ENCODE peak calls at places on chromosomes 4 and X, in five cellular contexts. W, K, V, O and P are unnamed samples.

GRCh38 chr4:153522800-153523089 is 56.6 kb downstream of the TMEM131L start:
- DNase-seq in O (no peak), W (peak), V (no peak), K (no peak), P (no peak)

GRCh38 chr4:74623041-74623440 is 171.3 kb downstream of the BTC start:
- DNase-seq in V (no peak), W (peak), K (peak), O (peak), P (peak)

GRCh38 chr4:88148560-88148959 is 9.9 kb downstream of the ABCG2 start:
- DNase-seq in V (no peak), W (no peak), K (no peak), O (no peak), P (no peak)

GRCh38 chr4:109302366-109303140 is at the start of gene COL25A1:
- DNase-seq in O (peak), V (no peak), W (peak), K (no peak), P (no peak)

GRCh38 chr4:1027219-1027915 is 15.9 kb downstream of the FGFRL1 start:
- DNase-seq in W (no peak), K (peak), V (no peak), O (no peak), P (no peak)

GRCh38 chrX:73214366-73215094 is at the start of gene NAP1L2:
- DNase-seq in K (no peak), O (peak), W (peak), V (no peak), P (no peak)

GRCh38 chrX:131277543-131278115 is 11.5 kb downstream of the IGSF1 start:
- DNase-seq in V (no peak), K (no peak), O (no peak), W (no peak), P (no peak)

GRCh38 chrX:1933964-1934363 is 319.1 kb downstream of the ASMT start:
- DNase-seq in K (no peak), W (no peak), O (no peak), V (no peak), P (no peak)

GRCh38 chr4:6200922-6201362 is 593 bp upstream of the JAKMIP1 start:
- DNase-seq in W (no peak), V (no peak), K (no peak), O (no peak), P (no peak)

GRCh38 chrX:17374619-17375360 is at the start of gene NHS:
- DNase-seq in W (peak), V (no peak), K (peak), O (peak), P (peak)

GRCh38 chrX:1196436-1196835 is 16.0 kb downstream of the CRLF2 start:
- DNase-seq in V (no peak), W (no peak), O (no peak), K (no peak), P (no peak)

GRCh38 chrX:17022205-17022604 is 75.7 kb downstream of the REPS2 start:
- DNase-seq in V (no peak), W (no peak), K (peak), O (no peak), P (no peak)

GRCh38 chr4:171378323-171378722 is 434.9 kb upstream of the GALNTL6 start:
- DNase-seq in O (no peak), W (no peak), V (no peak), K (no peak), P (no peak)

GRCh38 chr4:38275331-38275821 is 315.2 kb downstream of the PTTG2 start:
- DNase-seq in W (no peak), V (no peak), O (no peak), K (peak), P (no peak)

GRCh38 chr4:881709-882108 is 50.4 kb downstream of the GAK start:
- DNase-seq in W (no peak), O (no peak), V (no peak), K (no peak), P (no peak)

GRCh38 chrX:19440713-19441112 is 74.6 kb downstream of the MAP3K15 start:
- DNase-seq in O (no peak), W (no peak), K (no peak), V (no peak), P (no peak)

GRCh38 chr4:3267576-3268394 is 18.8 kb downstream of the MSANTD1 start:
- DNase-seq in O (no peak), K (no peak), W (no peak), V (no peak), P (no peak)

GRCh38 chr4:153518637-153519384 is 52.7 kb downstream of the TMEM131L start:
- DNase-seq in O (no peak), V (no peak), W (no peak), K (no peak), P (no peak)

GRCh38 chrX:118383120-118383519 is 37.2 kb downstream of the WDR44 start:
- DNase-seq in V (no peak), O (no peak), K (no peak), W (no peak), P (no peak)

GRCh38 chr4:54781771-54782170 is 124.0 kb downstream of the KIT start:
- DNase-seq in K (no peak), V (no peak), W (no peak), O (no peak), P (no peak)

GRCh38 chr4:66691101-66691500 is 854.2 kb downstream of the CENPC start:
- DNase-seq in K (peak), V (no peak), O (no peak), W (no peak), P (no peak)

GRCh38 chr4:20078644-20079043 is 173.1 kb upstream of the SLIT2 start:
- DNase-seq in O (no peak), V (no peak), W (no peak), K (no peak), P (no peak)

GRCh38 chr4:22778547-22779163 is 85.9 kb downstream of the GBA3 start:
- DNase-seq in W (no peak), K (no peak), O (no peak), V (no peak), P (no peak)

GRCh38 chrX:119753639-119754257 is 4.6 kb upstream of the SOWAHD start:
- DNase-seq in W (peak), O (peak), V (no peak), K (peak), P (no peak)

GRCh38 chr4:40800064-40800463 is 50.3 kb downstream of the NSUN7 start:
- DNase-seq in V (no peak), O (no peak), W (no peak), K (no peak), P (no peak)

GRCh38 chr4:138540056-138540800 is 298.1 kb upstream of the SLC7A11 start:
- DNase-seq in V (no peak), W (no peak), K (no peak), O (no peak), P (no peak)

GRCh38 chr4:141810038-141810701 is 173.8 kb downstream of the IL15 start:
- DNase-seq in K (no peak), O (no peak), W (no peak), V (no peak), P (no peak)

GRCh38 chr4:16692493-16692892 is 206.0 kb downstream of the LDB2 start:
- DNase-seq in V (no peak), O (no peak), W (no peak), K (no peak), P (no peak)

GRCh38 chrX:150094996-150095395 is 156.7 kb upstream of the EOLA2 start:
- DNase-seq in V (no peak), K (no peak), W (no peak), O (no peak), P (no peak)

GRCh38 chrX:39938466-39938865 is 159.3 kb downstream of the BCOR start:
- DNase-seq in V (no peak), W (no peak), O (no peak), K (no peak), P (no peak)

GRCh38 chrX:11349661-11350337 is 56.6 kb downstream of the AMELX start:
- DNase-seq in K (no peak), V (no peak), W (no peak), O (no peak), P (no peak)

GRCh38 chr4:47484169-47484568 is 906 bp upstream of the ATP10D start:
- DNase-seq in K (no peak), W (no peak), O (no peak), V (no peak), P (no peak)